ENCODE peak calls at places on chromosome 6, in seven cellular contexts. One of them, this sample, is unnamed.

GRCh38 chr6:3252369-3252768 is 6.4 kb upstream of the PSMG4 start:
- DNase-seq in mesenchymal stem cell: no peak
- DNase-seq in mesendoderm: no peak
- DNase-seq in neuronal stem cell: no peak
- DNase-seq in H9: no peak
- DNase-seq in IMR-90: no peak
- DNase-seq in H1: no peak
- DNase-seq in this sample: peak; percentile 91

GRCh38 chr6:44386929-44387345 is 569 bp upstream of the CDC5L start:
- DNase-seq in mesendoderm: no peak
- DNase-seq in IMR-90: peak; percentile 37
- DNase-seq in mesenchymal stem cell: no peak
- DNase-seq in neuronal stem cell: no peak
- DNase-seq in H1: no peak
- DNase-seq in H9: no peak
- DNase-seq in this sample: peak; percentile 74

GRCh38 chr6:104956663-104957294 is at the start of gene LIN28B:
- DNase-seq in mesenchymal stem cell: peak; percentile 76
- DNase-seq in H1: no peak
- DNase-seq in H9: no peak
- DNase-seq in IMR-90: no peak
- DNase-seq in neuronal stem cell: no peak
- DNase-seq in mesendoderm: peak; percentile 80
- DNase-seq in this sample: no peak

GRCh38 chr6:155126727-155127439 is 131.8 kb downstream of the TIAM2 start:
- DNase-seq in mesenchymal stem cell: peak; percentile 85
- DNase-seq in mesendoderm: peak; percentile 88
- DNase-seq in H1: no peak
- DNase-seq in neuronal stem cell: no peak
- DNase-seq in IMR-90: peak; percentile 80
- DNase-seq in H9: peak; percentile 43
- DNase-seq in this sample: no peak

GRCh38 chr6:124738496-124738895 is 223.7 kb upstream of the RNF217 start:
- DNase-seq in mesenchymal stem cell: no peak
- DNase-seq in neuronal stem cell: no peak
- DNase-seq in H9: no peak
- DNase-seq in H1: no peak
- DNase-seq in mesendoderm: no peak
- DNase-seq in IMR-90: no peak
- DNase-seq in this sample: no peak

GRCh38 chr6:170193326-170193821 is 97.5 kb downstream of the DLL1 start:
- DNase-seq in H1: no peak
- DNase-seq in IMR-90: no peak
- DNase-seq in neuronal stem cell: no peak
- DNase-seq in mesenchymal stem cell: no peak
- DNase-seq in H9: no peak
- DNase-seq in mesendoderm: no peak
- DNase-seq in this sample: no peak

GRCh38 chr6:137689377-137689776 is 177.7 kb upstream of the TNFAIP3 start:
- DNase-seq in H1: no peak
- DNase-seq in mesendoderm: no peak
- DNase-seq in neuronal stem cell: no peak
- DNase-seq in IMR-90: no peak
- DNase-seq in H9: no peak
- DNase-seq in mesenchymal stem cell: no peak
- DNase-seq in this sample: no peak

GRCh38 chr6:78436335-78436734 is 431.0 kb upstream of the IRAK1BP1 start:
- DNase-seq in neuronal stem cell: no peak
- DNase-seq in mesendoderm: no peak
- DNase-seq in mesenchymal stem cell: peak; percentile 16
- DNase-seq in H1: no peak
- DNase-seq in H9: no peak
- DNase-seq in IMR-90: peak; percentile 33
- DNase-seq in this sample: no peak

GRCh38 chr6:132978685-132979084 is 164.3 kb downstream of the RPS12 start:
- DNase-seq in H1: no peak
- DNase-seq in IMR-90: peak; percentile 61
- DNase-seq in mesenchymal stem cell: no peak
- DNase-seq in neuronal stem cell: no peak
- DNase-seq in mesendoderm: no peak
- DNase-seq in H9: no peak
- DNase-seq in this sample: peak; percentile 35

GRCh38 chr6:28446818-28447511 is 3.7 kb upstream of the ZSCAN23 start:
- DNase-seq in IMR-90: peak; percentile 6
- DNase-seq in neuronal stem cell: peak; percentile 44
- DNase-seq in mesenchymal stem cell: peak; percentile 10
- DNase-seq in H9: peak; percentile 58
- DNase-seq in H1: peak; percentile 69
- DNase-seq in mesendoderm: peak; percentile 35
- DNase-seq in this sample: no peak

GRCh38 chr6:111761783-111762312 is 111.4 kb downstream of the FYN start:
- DNase-seq in mesendoderm: no peak
- DNase-seq in IMR-90: peak; percentile 19
- DNase-seq in H1: no peak
- DNase-seq in mesenchymal stem cell: no peak
- DNase-seq in H9: no peak
- DNase-seq in neuronal stem cell: no peak
- DNase-seq in this sample: no peak

GRCh38 chr6:14910692-14911547 is 334.9 kb upstream of the JARID2 start:
- DNase-seq in H1: no peak
- DNase-seq in IMR-90: peak; percentile 43
- DNase-seq in mesendoderm: no peak
- DNase-seq in neuronal stem cell: no peak
- DNase-seq in H9: no peak
- DNase-seq in mesenchymal stem cell: peak; percentile 57
- DNase-seq in this sample: peak; percentile 37

GRCh38 chr6:137342607-137343186 is 123.5 kb upstream of the IFNGR1 start:
- DNase-seq in H1: no peak
- DNase-seq in mesenchymal stem cell: no peak
- DNase-seq in IMR-90: no peak
- DNase-seq in mesendoderm: no peak
- DNase-seq in H9: no peak
- DNase-seq in neuronal stem cell: no peak
- DNase-seq in this sample: no peak

GRCh38 chr6:154555075-154555677 is 44.7 kb upstream of the CNKSR3 start:
- DNase-seq in mesendoderm: peak; percentile 64
- DNase-seq in IMR-90: peak; percentile 8
- DNase-seq in mesenchymal stem cell: peak; percentile 23
- DNase-seq in neuronal stem cell: no peak
- DNase-seq in H9: no peak
- DNase-seq in H1: no peak
- DNase-seq in this sample: no peak

GRCh38 chr6:108407952-108408351 is 113.1 kb downstream of the AFG1L start:
- DNase-seq in mesenchymal stem cell: no peak
- DNase-seq in H9: no peak
- DNase-seq in H1: no peak
- DNase-seq in mesendoderm: no peak
- DNase-seq in neuronal stem cell: no peak
- DNase-seq in IMR-90: no peak
- DNase-seq in this sample: no peak

GRCh38 chr6:116251568-116252384 is 2.1 kb downstream of the TSPYL4 start:
- DNase-seq in neuronal stem cell: no peak
- DNase-seq in mesenchymal stem cell: peak; percentile 64
- DNase-seq in IMR-90: peak; percentile 80
- DNase-seq in H9: peak; percentile 39
- DNase-seq in mesendoderm: peak; percentile 73
- DNase-seq in H1: no peak
- DNase-seq in this sample: no peak

GRCh38 chr6:130975325-130975724 is 87.7 kb downstream of the EPB41L2 start:
- DNase-seq in mesendoderm: no peak
- DNase-seq in mesenchymal stem cell: no peak
- DNase-seq in H9: no peak
- DNase-seq in IMR-90: peak; percentile 59
- DNase-seq in neuronal stem cell: no peak
- DNase-seq in H1: no peak
- DNase-seq in this sample: no peak

GRCh38 chr6:131917318-131917717 is 33.9 kb downstream of the CCN2 start:
- DNase-seq in H1: no peak
- DNase-seq in H9: no peak
- DNase-seq in mesendoderm: no peak
- DNase-seq in IMR-90: no peak
- DNase-seq in neuronal stem cell: no peak
- DNase-seq in mesenchymal stem cell: no peak
- DNase-seq in this sample: no peak

GRCh38 chr6:47648031-47648430 is 50.3 kb upstream of the ADGRF4 start:
- DNase-seq in mesendoderm: no peak
- DNase-seq in IMR-90: no peak
- DNase-seq in H9: no peak
- DNase-seq in H1: no peak
- DNase-seq in neuronal stem cell: no peak
- DNase-seq in mesenchymal stem cell: no peak
- DNase-seq in this sample: no peak

DNA sequence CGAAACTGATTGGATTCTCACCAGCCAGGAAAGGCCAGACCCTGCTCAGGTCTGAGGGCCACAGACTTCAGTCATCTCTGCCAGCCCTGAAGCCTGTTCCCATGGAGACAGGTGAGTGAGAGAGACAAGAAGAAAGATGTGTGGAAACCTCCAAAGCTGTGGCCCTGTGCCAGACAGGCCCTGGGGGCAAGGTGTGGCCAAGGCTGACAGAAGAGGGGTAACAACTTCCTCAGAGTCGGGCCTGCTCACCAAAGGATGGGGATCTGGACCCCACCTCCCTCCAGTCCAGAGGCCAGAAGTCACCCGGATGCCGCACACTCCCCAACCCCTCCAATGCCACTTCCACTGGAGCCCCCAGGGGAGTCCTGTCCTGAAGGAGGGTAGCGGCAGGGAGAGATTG is 73.6 kb downstream of the MDGA1 start:
- DNase-seq in H9: no peak
- DNase-seq in IMR-90: no peak
- DNase-seq in mesenchymal stem cell: no peak
- DNase-seq in mesendoderm: no peak
- DNase-seq in H1: no peak
- DNase-seq in neuronal stem cell: no peak
- DNase-seq in this sample: no peak
- H2BK5ac ChIP-seq in H9: no peak overlapping the region
- H2BK5ac ChIP-seq in IMR-90: no peak overlapping the region
- H2BK5ac ChIP-seq in mesenchymal stem cell: no peak overlapping the region
- H2BK5ac ChIP-seq in mesendoderm: no peak overlapping the region
- H2BK5ac ChIP-seq in H1: no peak overlapping the region
- H2BK5ac ChIP-seq in neuronal stem cell: no peak overlapping the region
- H2BK5ac ChIP-seq in this sample: no peak overlapping the region

GRCh38 chr6:109521100-109521499 is 38.1 kb upstream of the ZBTB24 start:
- DNase-seq in H1: no peak
- DNase-seq in IMR-90: no peak
- DNase-seq in neuronal stem cell: no peak
- DNase-seq in H9: no peak
- DNase-seq in mesenchymal stem cell: no peak
- DNase-seq in mesendoderm: no peak
- DNase-seq in this sample: no peak
- H2BK5ac ChIP-seq in H1: no peak overlapping the region
- H2BK5ac ChIP-seq in IMR-90: no peak overlapping the region
- H2BK5ac ChIP-seq in neuronal stem cell: no peak overlapping the region
- H2BK5ac ChIP-seq in H9: no peak overlapping the region
- H2BK5ac ChIP-seq in mesenchymal stem cell: no peak overlapping the region
- H2BK5ac ChIP-seq in mesendoderm: no peak overlapping the region
- H2BK5ac ChIP-seq in this sample: no peak overlapping the region

GRCh38 chr6:106293113-106293512 is 32.4 kb downstream of the ATG5 start:
- DNase-seq in mesendoderm: no peak
- DNase-seq in H9: no peak
- DNase-seq in mesenchymal stem cell: no peak
- DNase-seq in IMR-90: no peak
- DNase-seq in neuronal stem cell: no peak
- DNase-seq in H1: no peak
- DNase-seq in this sample: no peak

GRCh38 chr6:106290032-106290431 is 35.5 kb downstream of the ATG5 start:
- DNase-seq in mesenchymal stem cell: no peak
- DNase-seq in IMR-90: no peak
- DNase-seq in H9: no peak
- DNase-seq in H1: no peak
- DNase-seq in neuronal stem cell: no peak
- DNase-seq in mesendoderm: no peak
- DNase-seq in this sample: no peak

GRCh38 chr6:106286746-106287145 is 38.8 kb downstream of the ATG5 start:
- DNase-seq in neuronal stem cell: no peak
- DNase-seq in H1: no peak
- DNase-seq in mesenchymal stem cell: no peak
- DNase-seq in H9: no peak
- DNase-seq in IMR-90: no peak
- DNase-seq in mesendoderm: no peak
- DNase-seq in this sample: peak; percentile 78

GRCh38 chr6:106287215-106287614 is 38.3 kb downstream of the ATG5 start:
- DNase-seq in IMR-90: no peak
- DNase-seq in H1: no peak
- DNase-seq in H9: no peak
- DNase-seq in mesenchymal stem cell: peak; percentile 14
- DNase-seq in mesendoderm: peak; percentile 66
- DNase-seq in neuronal stem cell: no peak
- DNase-seq in this sample: peak; percentile 80

DNA sequence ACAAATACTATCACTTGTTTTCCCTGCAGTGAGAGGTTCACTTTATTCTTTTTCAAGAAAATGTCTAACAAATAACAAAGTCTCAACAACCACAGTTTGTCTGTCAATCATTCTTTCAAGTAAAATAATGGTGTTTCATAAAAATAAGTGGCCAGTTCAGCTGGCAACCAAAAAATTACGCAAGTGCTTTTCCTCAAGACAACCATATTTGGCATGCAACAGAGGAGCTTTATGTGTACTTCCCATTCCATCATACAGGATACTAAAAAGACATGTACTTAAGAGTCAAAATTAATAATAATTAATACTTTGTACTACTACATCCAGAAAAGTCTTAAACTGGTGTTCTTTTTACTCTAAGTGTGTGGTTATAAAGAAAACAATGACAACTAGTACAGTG is 34.6 kb downstream of the ATG5 start:
- DNase-seq in mesendoderm: no peak
- DNase-seq in IMR-90: no peak
- DNase-seq in H1: no peak
- DNase-seq in mesenchymal stem cell: no peak
- DNase-seq in H9: no peak
- DNase-seq in neuronal stem cell: no peak
- DNase-seq in this sample: no peak
- H2BK5ac ChIP-seq in mesendoderm: no peak overlapping the region
- H2BK5ac ChIP-seq in IMR-90: no peak overlapping the region
- H2BK5ac ChIP-seq in H1: no peak overlapping the region
- H2BK5ac ChIP-seq in mesenchymal stem cell: no peak overlapping the region
- H2BK5ac ChIP-seq in H9: no peak overlapping the region
- H2BK5ac ChIP-seq in neuronal stem cell: no peak overlapping the region
- H2BK5ac ChIP-seq in this sample: no peak overlapping the region

GRCh38 chr6:46581459-46582177 is 71.0 kb downstream of the CYP39A1 start:
- DNase-seq in IMR-90: no peak
- DNase-seq in neuronal stem cell: no peak
- DNase-seq in H9: no peak
- DNase-seq in mesendoderm: no peak
- DNase-seq in mesenchymal stem cell: no peak
- DNase-seq in H1: no peak
- DNase-seq in this sample: no peak

GRCh38 chr6:46583711-46584110 is 68.9 kb downstream of the CYP39A1 start:
- DNase-seq in H1: no peak
- DNase-seq in mesendoderm: no peak
- DNase-seq in neuronal stem cell: no peak
- DNase-seq in H9: no peak
- DNase-seq in IMR-90: no peak
- DNase-seq in mesenchymal stem cell: no peak
- DNase-seq in this sample: no peak

GRCh38 chr6:46586896-46587295 is 65.7 kb downstream of the CYP39A1 start:
- DNase-seq in mesenchymal stem cell: no peak
- DNase-seq in neuronal stem cell: no peak
- DNase-seq in IMR-90: no peak
- DNase-seq in H9: no peak
- DNase-seq in H1: no peak
- DNase-seq in mesendoderm: no peak
- DNase-seq in this sample: no peak

GRCh38 chr6:46584586-46584985 is 68.0 kb downstream of the CYP39A1 start:
- DNase-seq in H1: no peak
- DNase-seq in mesendoderm: peak; percentile 30
- DNase-seq in neuronal stem cell: no peak
- DNase-seq in IMR-90: no peak
- DNase-seq in H9: no peak
- DNase-seq in mesenchymal stem cell: no peak
- DNase-seq in this sample: peak; percentile 1

GRCh38 chr6:46583081-46583480 is 69.5 kb downstream of the CYP39A1 start:
- DNase-seq in IMR-90: no peak
- DNase-seq in H9: no peak
- DNase-seq in H1: no peak
- DNase-seq in mesendoderm: peak; percentile 7
- DNase-seq in neuronal stem cell: no peak
- DNase-seq in mesenchymal stem cell: no peak
- DNase-seq in this sample: no peak
- H2BK5ac ChIP-seq in IMR-90: no peak overlapping the region
- H2BK5ac ChIP-seq in H9: no peak overlapping the region
- H2BK5ac ChIP-seq in H1: no peak overlapping the region
- H2BK5ac ChIP-seq in mesendoderm: no peak overlapping the region
- H2BK5ac ChIP-seq in neuronal stem cell: no peak overlapping the region
- H2BK5ac ChIP-seq in mesenchymal stem cell: no peak overlapping the region
- H2BK5ac ChIP-seq in this sample: no peak overlapping the region

This sample was measured in trophoblast cell.